ENCODE peak calls at places on chromosomes 11 and 22, in ten cellular contexts. One of them, this sample, is unnamed.
A peak's percentile ranks its signal among the peaks of the same experiment; 100 is the strongest.

GRCh38 chr11:106446961-106447360 is 369.5 kb downstream of the AASDHPPT start:
- DNase-seq in activated CD8-positive, alpha-beta memory T cell treated with anti-CD3 and anti-CD28 coated beads for 4 hours: no peak
- DNase-seq in hypothalamus: peak; percentile 1
- DNase-seq in posterior cingulate gyrus: no peak
- DNase-seq in GM10248: no peak
- DNase-seq in iris pigment epithelial cell: no peak
- DNase-seq in RCC 7860: no peak
- DNase-seq in HT1080: no peak
- DNase-seq in fibroblast of mammary gland: no peak
- DNase-seq in sciatic nerve: no peak
- DNase-seq in this sample: no peak

GRCh38 chr11:104917259-104918112 is 19.2 kb upstream of the CASP12 start:
- DNase-seq in iris pigment epithelial cell: no peak
- DNase-seq in HT1080: no peak
- DNase-seq in RCC 7860: no peak
- DNase-seq in sciatic nerve: no peak
- DNase-seq in GM10248: no peak
- DNase-seq in activated CD8-positive, alpha-beta memory T cell treated with anti-CD3 and anti-CD28 coated beads for 4 hours: no peak
- DNase-seq in fibroblast of mammary gland: no peak
- DNase-seq in hypothalamus: no peak
- DNase-seq in posterior cingulate gyrus: no peak
- DNase-seq in this sample: no peak

GRCh38 chr11:15955595-15955994 is 400.8 kb downstream of the SOX6 start:
- DNase-seq in hypothalamus: no peak
- DNase-seq in RCC 7860: no peak
- DNase-seq in sciatic nerve: no peak
- DNase-seq in posterior cingulate gyrus: no peak
- DNase-seq in fibroblast of mammary gland: no peak
- DNase-seq in activated CD8-positive, alpha-beta memory T cell treated with anti-CD3 and anti-CD28 coated beads for 4 hours: no peak
- DNase-seq in iris pigment epithelial cell: no peak
- DNase-seq in HT1080: peak; percentile 43
- DNase-seq in GM10248: no peak
- DNase-seq in this sample: no peak

GRCh38 chr22:39735776-39736175 is 157.8 kb downstream of the ENTHD1 start:
- DNase-seq in RCC 7860: no peak
- DNase-seq in GM10248: no peak
- DNase-seq in posterior cingulate gyrus: no peak
- DNase-seq in HT1080: no peak
- DNase-seq in hypothalamus: no peak
- DNase-seq in fibroblast of mammary gland: no peak
- DNase-seq in iris pigment epithelial cell: no peak
- DNase-seq in activated CD8-positive, alpha-beta memory T cell treated with anti-CD3 and anti-CD28 coated beads for 4 hours: no peak
- DNase-seq in sciatic nerve: no peak
- DNase-seq in this sample: no peak

GRCh38 chr22:32446321-32446720 is 17.9 kb downstream of the BPIFC start:
- DNase-seq in GM10248: no peak
- DNase-seq in HT1080: peak; percentile 44
- DNase-seq in fibroblast of mammary gland: peak; percentile 47
- DNase-seq in hypothalamus: no peak
- DNase-seq in posterior cingulate gyrus: no peak
- DNase-seq in RCC 7860: no peak
- DNase-seq in activated CD8-positive, alpha-beta memory T cell treated with anti-CD3 and anti-CD28 coated beads for 4 hours: no peak
- DNase-seq in iris pigment epithelial cell: no peak
- DNase-seq in sciatic nerve: no peak
- DNase-seq in this sample: no peak

GRCh38 chr22:23245045-23245798 is 64.9 kb downstream of the BCR start:
- DNase-seq in sciatic nerve: no peak
- DNase-seq in hypothalamus: no peak
- DNase-seq in activated CD8-positive, alpha-beta memory T cell treated with anti-CD3 and anti-CD28 coated beads for 4 hours: no peak
- DNase-seq in HT1080: peak; percentile 79
- DNase-seq in RCC 7860: peak; percentile 89
- DNase-seq in fibroblast of mammary gland: peak; percentile 58
- DNase-seq in posterior cingulate gyrus: no peak
- DNase-seq in GM10248: no peak
- DNase-seq in iris pigment epithelial cell: peak; percentile 57
- DNase-seq in this sample: no peak

GRCh38 chr11:35158371-35159081 is 19.6 kb downstream of the CD44 start:
- DNase-seq in iris pigment epithelial cell: no peak
- DNase-seq in RCC 7860: no peak
- DNase-seq in fibroblast of mammary gland: peak; percentile 76
- DNase-seq in activated CD8-positive, alpha-beta memory T cell treated with anti-CD3 and anti-CD28 coated beads for 4 hours: no peak
- DNase-seq in sciatic nerve: no peak
- DNase-seq in GM10248: no peak
- DNase-seq in posterior cingulate gyrus: peak; percentile 14
- DNase-seq in hypothalamus: no peak
- DNase-seq in HT1080: no peak
- DNase-seq in this sample: no peak

GRCh38 chr11:22337571-22338464 is at the start of gene SLC17A6:
- DNase-seq in sciatic nerve: no peak
- DNase-seq in fibroblast of mammary gland: peak; percentile 16
- DNase-seq in HT1080: peak; percentile 48
- DNase-seq in iris pigment epithelial cell: peak; percentile 15
- DNase-seq in RCC 7860: no peak
- DNase-seq in posterior cingulate gyrus: no peak
- DNase-seq in hypothalamus: no peak
- DNase-seq in GM10248: peak; percentile 30
- DNase-seq in activated CD8-positive, alpha-beta memory T cell treated with anti-CD3 and anti-CD28 coated beads for 4 hours: no peak
- DNase-seq in this sample: peak; percentile 37

GRCh38 chr22:17914474-17914873 is 109.9 kb downstream of the MICAL3 start:
- DNase-seq in RCC 7860: no peak
- DNase-seq in fibroblast of mammary gland: no peak
- DNase-seq in posterior cingulate gyrus: no peak
- DNase-seq in hypothalamus: no peak
- DNase-seq in HT1080: no peak
- DNase-seq in GM10248: no peak
- DNase-seq in iris pigment epithelial cell: no peak
- DNase-seq in sciatic nerve: no peak
- DNase-seq in activated CD8-positive, alpha-beta memory T cell treated with anti-CD3 and anti-CD28 coated beads for 4 hours: no peak
- DNase-seq in this sample: no peak

GRCh38 chr11:124082371-124082770 is 32.9 kb upstream of the VWA5A start:
- DNase-seq in iris pigment epithelial cell: no peak
- DNase-seq in hypothalamus: no peak
- DNase-seq in GM10248: no peak
- DNase-seq in activated CD8-positive, alpha-beta memory T cell treated with anti-CD3 and anti-CD28 coated beads for 4 hours: no peak
- DNase-seq in sciatic nerve: no peak
- DNase-seq in fibroblast of mammary gland: no peak
- DNase-seq in HT1080: no peak
- DNase-seq in posterior cingulate gyrus: no peak
- DNase-seq in RCC 7860: no peak
- DNase-seq in this sample: no peak

GRCh38 chr11:35907648-35908431 is 36.0 kb upstream of the LDLRAD3 start:
- DNase-seq in fibroblast of mammary gland: peak; percentile 100
- DNase-seq in GM10248: peak; percentile 50
- DNase-seq in iris pigment epithelial cell: peak; percentile 88
- DNase-seq in sciatic nerve: no peak
- DNase-seq in hypothalamus: no peak
- DNase-seq in activated CD8-positive, alpha-beta memory T cell treated with anti-CD3 and anti-CD28 coated beads for 4 hours: no peak
- DNase-seq in RCC 7860: peak; percentile 17
- DNase-seq in HT1080: peak; percentile 91
- DNase-seq in posterior cingulate gyrus: no peak
- DNase-seq in this sample: peak; percentile 80

GRCh38 chr22:48279465-48279765 is 1517.0 kb downstream of the TBC1D22A start:
- DNase-seq in fibroblast of mammary gland: no peak
- DNase-seq in hypothalamus: no peak
- DNase-seq in GM10248: no peak
- DNase-seq in sciatic nerve: no peak
- DNase-seq in iris pigment epithelial cell: no peak
- DNase-seq in RCC 7860: no peak
- DNase-seq in activated CD8-positive, alpha-beta memory T cell treated with anti-CD3 and anti-CD28 coated beads for 4 hours: no peak
- DNase-seq in posterior cingulate gyrus: no peak
- DNase-seq in HT1080: no peak
- DNase-seq in this sample: no peak

GRCh38 chr11:95888439-95888838 is 35.5 kb downstream of the MTMR2 start:
- DNase-seq in posterior cingulate gyrus: no peak
- DNase-seq in HT1080: no peak
- DNase-seq in sciatic nerve: no peak
- DNase-seq in RCC 7860: no peak
- DNase-seq in iris pigment epithelial cell: no peak
- DNase-seq in GM10248: no peak
- DNase-seq in activated CD8-positive, alpha-beta memory T cell treated with anti-CD3 and anti-CD28 coated beads for 4 hours: no peak
- DNase-seq in fibroblast of mammary gland: peak; percentile 35
- DNase-seq in hypothalamus: no peak
- DNase-seq in this sample: no peak

GRCh38 chr22:23786261-23786710 is 480 bp upstream of the SMARCB1 start:
- DNase-seq in HT1080: no peak
- DNase-seq in sciatic nerve: no peak
- DNase-seq in activated CD8-positive, alpha-beta memory T cell treated with anti-CD3 and anti-CD28 coated beads for 4 hours: no peak
- DNase-seq in iris pigment epithelial cell: no peak
- DNase-seq in RCC 7860: no peak
- DNase-seq in posterior cingulate gyrus: no peak
- DNase-seq in fibroblast of mammary gland: no peak
- DNase-seq in GM10248: no peak
- DNase-seq in hypothalamus: no peak
- DNase-seq in this sample: no peak

GRCh38 chr11:3950996-3951662 is 95.7 kb downstream of the STIM1 start:
- DNase-seq in sciatic nerve: no peak
- DNase-seq in iris pigment epithelial cell: peak; percentile 89
- DNase-seq in fibroblast of mammary gland: peak; percentile 35
- DNase-seq in posterior cingulate gyrus: no peak
- DNase-seq in HT1080: peak; percentile 13
- DNase-seq in activated CD8-positive, alpha-beta memory T cell treated with anti-CD3 and anti-CD28 coated beads for 4 hours: no peak
- DNase-seq in GM10248: no peak
- DNase-seq in hypothalamus: no peak
- DNase-seq in RCC 7860: peak; percentile 21
- DNase-seq in this sample: no peak

This sample was measured in GM12865.